ENCODE peak calls at places on chromosomes 11 and 22, in eight cellular contexts. One of them, this sample, is unnamed.
A peak's percentile ranks its signal among the peaks of the same experiment; 100 is the strongest.

GRCh38 chr22:49352361-49353169 is 475.1 kb downstream of the BRD1 start:
- DNase-seq in H9: peak; percentile 18
- DNase-seq in kidney: peak; percentile 59
- DNase-seq in pancreas: no peak
- DNase-seq in colonic mucosa: no peak
- DNase-seq in fibroblast of lung: no peak
- DNase-seq in upper lobe of right lung: peak; percentile 48
- DNase-seq in mesenchymal stem cell: no peak
- DNase-seq in this sample: no peak

GRCh38 chr11:74570266-74571061 is 21.9 kb upstream of the POLD3 start:
- DNase-seq in H9: peak; percentile 57
- DNase-seq in kidney: no peak
- DNase-seq in pancreas: peak; percentile 47
- DNase-seq in colonic mucosa: peak; percentile 74
- DNase-seq in fibroblast of lung: peak; percentile 37
- DNase-seq in upper lobe of right lung: no peak
- DNase-seq in mesenchymal stem cell: peak; percentile 57
- DNase-seq in this sample: peak; percentile 66

GRCh38 chr11:36069576-36070214 is 125.8 kb downstream of the LDLRAD3 start:
- DNase-seq in H9: peak; percentile 63
- DNase-seq in kidney: no peak
- DNase-seq in pancreas: no peak
- DNase-seq in colonic mucosa: no peak
- DNase-seq in fibroblast of lung: no peak
- DNase-seq in upper lobe of right lung: no peak
- DNase-seq in mesenchymal stem cell: no peak
- DNase-seq in this sample: no peak

GRCh38 chr22:49966041-49966715 is 5.6 kb downstream of the PIM3 start:
- DNase-seq in H9: peak; percentile 28
- DNase-seq in kidney: peak; percentile 79
- DNase-seq in pancreas: peak; percentile 37
- DNase-seq in colonic mucosa: peak; percentile 21
- DNase-seq in fibroblast of lung: no peak
- DNase-seq in upper lobe of right lung: peak; percentile 68
- DNase-seq in mesenchymal stem cell: no peak
- DNase-seq in this sample: peak; percentile 21

GRCh38 chr11:129145276-129145675 is 46.8 kb downstream of the ARHGAP32 start:
- DNase-seq in H9: no peak
- DNase-seq in kidney: no peak
- DNase-seq in pancreas: no peak
- DNase-seq in colonic mucosa: no peak
- DNase-seq in fibroblast of lung: peak; percentile 23
- DNase-seq in upper lobe of right lung: no peak
- DNase-seq in mesenchymal stem cell: no peak
- DNase-seq in this sample: no peak

GRCh38 chr11:118338637-118339061 is 3.9 kb downstream of the CD3D start:
- DNase-seq in H9: no peak
- DNase-seq in kidney: peak; percentile 79
- DNase-seq in pancreas: no peak
- DNase-seq in colonic mucosa: peak; percentile 56
- DNase-seq in fibroblast of lung: no peak
- DNase-seq in upper lobe of right lung: no peak
- DNase-seq in mesenchymal stem cell: no peak
- DNase-seq in this sample: peak; percentile 63

GRCh38 chr11:76830639-76831312 is 29.9 kb upstream of the ACER3 start:
- DNase-seq in H9: no peak
- DNase-seq in kidney: no peak
- DNase-seq in pancreas: no peak
- DNase-seq in colonic mucosa: peak; percentile 26
- DNase-seq in fibroblast of lung: peak; percentile 43
- DNase-seq in upper lobe of right lung: no peak
- DNase-seq in mesenchymal stem cell: no peak
- DNase-seq in this sample: no peak

GRCh38 chr11:75338516-75339218 is 12.8 kb downstream of the ARRB1 start:
- DNase-seq in H9: no peak
- DNase-seq in kidney: no peak
- DNase-seq in pancreas: no peak
- DNase-seq in colonic mucosa: no peak
- DNase-seq in fibroblast of lung: peak; percentile 59
- DNase-seq in upper lobe of right lung: no peak
- DNase-seq in mesenchymal stem cell: peak; percentile 77
- DNase-seq in this sample: no peak

GRCh38 chr11:116703421-116703820 is 69.4 kb downstream of the BUD13 start:
- DNase-seq in H9: peak; percentile 83
- DNase-seq in kidney: no peak
- DNase-seq in pancreas: no peak
- DNase-seq in colonic mucosa: no peak
- DNase-seq in fibroblast of lung: no peak
- DNase-seq in upper lobe of right lung: peak; percentile 57
- DNase-seq in mesenchymal stem cell: peak; percentile 9
- DNase-seq in this sample: no peak

GRCh38 chr11:35418847-35419712 is at the start of gene SLC1A2:
- DNase-seq in H9: peak; percentile 65
- DNase-seq in kidney: no peak
- DNase-seq in pancreas: no peak
- DNase-seq in colonic mucosa: no peak
- DNase-seq in fibroblast of lung: peak; percentile 23
- DNase-seq in upper lobe of right lung: peak; percentile 70
- DNase-seq in mesenchymal stem cell: peak; percentile 28
- DNase-seq in this sample: no peak

GRCh38 chr11:130947889-130948288 is 31.6 kb upstream of the SNX19 start:
- DNase-seq in H9: no peak
- DNase-seq in kidney: no peak
- DNase-seq in pancreas: no peak
- DNase-seq in colonic mucosa: no peak
- DNase-seq in fibroblast of lung: peak; percentile 10
- DNase-seq in upper lobe of right lung: no peak
- DNase-seq in mesenchymal stem cell: no peak
- DNase-seq in this sample: no peak

GRCh38 chr11:134293119-134294113 is 17.2 kb downstream of the GLB1L3 start:
- DNase-seq in H9: no peak
- DNase-seq in kidney: no peak
- DNase-seq in pancreas: no peak
- DNase-seq in colonic mucosa: no peak
- DNase-seq in fibroblast of lung: no peak
- DNase-seq in upper lobe of right lung: no peak
- DNase-seq in mesenchymal stem cell: no peak
- DNase-seq in this sample: no peak

GRCh38 chr22:26656896-26657851 is at the start of gene MIAT:
- DNase-seq in H9: peak; percentile 79
- DNase-seq in kidney: no peak
- DNase-seq in pancreas: no peak
- DNase-seq in colonic mucosa: peak; percentile 34
- DNase-seq in fibroblast of lung: peak; percentile 48
- DNase-seq in upper lobe of right lung: peak; percentile 67
- DNase-seq in mesenchymal stem cell: no peak
- DNase-seq in this sample: peak; percentile 64

DNA sequence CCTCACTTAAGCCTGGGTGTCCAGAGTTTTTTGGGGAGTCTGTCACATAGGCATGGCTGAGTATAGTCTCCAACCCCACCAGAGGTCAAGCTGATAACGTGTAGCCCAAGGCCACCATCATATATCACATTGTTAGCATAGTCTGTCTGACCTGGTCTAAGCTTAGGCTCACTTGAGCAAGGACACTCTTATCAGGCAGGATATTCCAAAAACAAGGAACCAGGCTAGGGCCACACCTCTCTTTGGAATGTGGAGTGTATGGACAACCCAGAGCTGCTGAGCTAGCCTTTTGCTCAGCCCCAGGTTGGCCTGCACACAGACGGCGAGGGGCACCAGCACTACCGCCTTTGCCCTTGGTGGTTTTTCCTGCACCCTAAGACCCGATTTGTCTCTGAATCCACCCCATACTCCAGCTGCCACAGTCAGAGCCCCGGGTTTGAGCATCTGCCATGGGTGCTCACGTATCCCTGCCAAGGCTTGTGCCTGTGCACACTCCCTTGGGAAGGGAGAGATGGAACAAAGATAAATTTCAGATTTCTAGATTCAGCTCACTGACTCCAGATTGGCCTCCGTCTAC is 7.2 kb downstream of the SNAP29 start:
- DNase-seq in H9: no peak
- DNase-seq in kidney: no peak
- DNase-seq in pancreas: no peak
- DNase-seq in colonic mucosa: no peak
- DNase-seq in fibroblast of lung: no peak
- DNase-seq in upper lobe of right lung: no peak
- DNase-seq in mesenchymal stem cell: no peak
- DNase-seq in this sample: no peak
- H3K4me1 ChIP-seq in H9: no peaks in the 10 kb centered on the region
- H3K4me1 ChIP-seq in kidney: peaks cover 16% of the 10 kb centered on the region
- H3K4me1 ChIP-seq in pancreas: no peaks in the 10 kb centered on the region
- H3K4me1 ChIP-seq in colonic mucosa: peaks cover 17% of the 10 kb centered on the region
- H3K4me1 ChIP-seq in fibroblast of lung: peaks cover 11% of the 10 kb centered on the region
- H3K4me1 ChIP-seq in upper lobe of right lung: peaks cover 55% of the 10 kb centered on the region
- H3K4me1 ChIP-seq in mesenchymal stem cell: peaks cover 7% of the 10 kb centered on the region
- H3K4me1 ChIP-seq in this sample: peaks cover 34% of the 10 kb centered on the region

DNA sequence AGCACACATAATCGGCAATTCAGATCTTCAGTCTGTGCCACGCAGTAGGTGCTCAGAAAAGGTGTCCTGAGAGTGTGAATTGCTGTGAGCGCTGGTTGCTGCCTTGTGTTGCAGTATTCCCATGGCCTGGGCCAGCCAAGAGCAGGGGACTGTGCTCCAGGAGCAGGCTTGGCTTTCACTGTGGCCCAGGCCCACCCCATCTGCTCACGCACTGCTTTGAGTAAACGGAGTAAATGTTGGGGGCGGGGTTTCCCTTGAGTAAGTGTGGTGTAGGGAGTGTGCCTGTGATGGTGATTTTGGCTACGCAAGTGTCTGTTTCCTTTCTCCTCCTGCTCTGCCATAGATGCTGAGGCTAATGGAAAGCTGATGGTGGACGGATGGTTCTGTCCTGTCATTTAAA is 2.3 kb downstream of the CTTN start:
- DNase-seq in H9: no peak
- DNase-seq in kidney: no peak
- DNase-seq in pancreas: no peak
- DNase-seq in colonic mucosa: no peak
- DNase-seq in fibroblast of lung: no peak
- DNase-seq in upper lobe of right lung: no peak
- DNase-seq in mesenchymal stem cell: no peak
- DNase-seq in this sample: no peak
- H3K4me1 ChIP-seq in H9: no peaks in the 10 kb centered on the region
- H3K4me1 ChIP-seq in kidney: peaks cover 19% of the 10 kb centered on the region
- H3K4me1 ChIP-seq in pancreas: no peaks in the 10 kb centered on the region
- H3K4me1 ChIP-seq in colonic mucosa: no peaks in the 10 kb centered on the region
- H3K4me1 ChIP-seq in fibroblast of lung: peaks cover 13% of the 10 kb centered on the region
- H3K4me1 ChIP-seq in upper lobe of right lung: peaks cover 26% of the 10 kb centered on the region
- H3K4me1 ChIP-seq in mesenchymal stem cell: peaks cover 30% of the 10 kb centered on the region
- H3K4me1 ChIP-seq in this sample: peaks cover 34% of the 10 kb centered on the region

GRCh38 chr11:71930556-71931244 is 1.9 kb downstream of the RNF121 start:
- DNase-seq in H9: no peak
- DNase-seq in kidney: no peak
- DNase-seq in pancreas: no peak
- DNase-seq in colonic mucosa: no peak
- DNase-seq in fibroblast of lung: no peak
- DNase-seq in upper lobe of right lung: no peak
- DNase-seq in mesenchymal stem cell: no peak
- DNase-seq in this sample: no peak
- H3K4me1 ChIP-seq in H9: no peaks in the 10 kb centered on the region
- H3K4me1 ChIP-seq in kidney: peaks cover 23% of the 10 kb centered on the region
- H3K4me1 ChIP-seq in pancreas: peaks cover 5% of the 10 kb centered on the region
- H3K4me1 ChIP-seq in colonic mucosa: peaks cover 3% of the 10 kb centered on the region
- H3K4me1 ChIP-seq in fibroblast of lung: peaks cover 3% of the 10 kb centered on the region
- H3K4me1 ChIP-seq in upper lobe of right lung: peaks cover 37% of the 10 kb centered on the region
- H3K4me1 ChIP-seq in mesenchymal stem cell: peaks cover 10% of the 10 kb centered on the region
- H3K4me1 ChIP-seq in this sample: peaks cover 20% of the 10 kb centered on the region

DNA sequence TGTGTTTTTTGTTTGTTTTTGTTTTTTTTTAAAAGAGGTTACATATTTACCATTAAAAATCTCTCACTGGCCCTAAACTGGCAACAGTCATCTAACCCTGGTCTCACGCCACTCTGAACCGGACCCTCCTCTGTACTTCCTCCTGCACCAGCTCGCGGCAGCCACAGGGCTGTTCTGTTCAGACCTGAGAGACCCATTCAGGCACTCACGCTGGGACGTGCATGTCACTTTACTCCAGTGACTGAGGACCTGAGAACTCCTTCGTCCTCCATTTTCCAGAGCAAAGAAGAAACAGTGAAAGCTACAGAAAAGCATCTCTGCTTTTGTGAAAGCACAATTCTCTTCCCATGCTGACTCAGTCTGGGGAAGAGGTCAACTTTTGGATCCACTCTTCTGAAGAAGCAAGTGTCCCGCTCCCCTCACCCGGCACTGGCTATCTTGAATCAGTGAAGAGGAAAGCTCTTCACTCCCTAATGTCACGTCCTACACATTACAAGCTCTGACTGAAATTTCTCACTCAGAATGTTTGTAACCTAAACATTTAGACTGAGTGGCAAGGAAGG is 24.6 kb downstream of the PISD start:
- DNase-seq in H9: no peak
- DNase-seq in kidney: no peak
- DNase-seq in pancreas: no peak
- DNase-seq in colonic mucosa: no peak
- DNase-seq in fibroblast of lung: no peak
- DNase-seq in upper lobe of right lung: no peak
- DNase-seq in mesenchymal stem cell: no peak
- DNase-seq in this sample: no peak
- H3K4me1 ChIP-seq in H9: no peaks in the 10 kb centered on the region
- H3K4me1 ChIP-seq in kidney: peaks cover 20% of the 10 kb centered on the region
- H3K4me1 ChIP-seq in pancreas: no peaks in the 10 kb centered on the region
- H3K4me1 ChIP-seq in colonic mucosa: peaks cover 27% of the 10 kb centered on the region
- H3K4me1 ChIP-seq in fibroblast of lung: peaks cover 7% of the 10 kb centered on the region
- H3K4me1 ChIP-seq in upper lobe of right lung: peaks cover 35% of the 10 kb centered on the region
- H3K4me1 ChIP-seq in mesenchymal stem cell: peaks cover 31% of the 10 kb centered on the region
- H3K4me1 ChIP-seq in this sample: peaks cover 15% of the 10 kb centered on the region